ENCODE peak calls at places on chromosomes 3 and 15, in six cellular contexts. A is WERI-Rb-1, E is body of pancreas, H is pancreas, G is heart right ventricle, I is GM12865. D is an unnamed sample.

GRCh38 chr3:13013994-13014754 is 59.1 kb downstream of the IQSEC1 start:
- DNase-seq in E (no peak), I (peak; percentile 79), G (no peak), H (no peak), A (no peak), D (peak; percentile 70)

GRCh38 chr3:123295171-123295900 is 93.6 kb downstream of the SEC22A start:
- DNase-seq in I (no peak), A (no peak), E (no peak), G (no peak), H (peak; percentile 40), D (no peak)

GRCh38 chr3:69460034-69460433 is 74.1 kb upstream of the FRMD4B start:
- DNase-seq in G (no peak), E (no peak), H (no peak), A (no peak), I (no peak), D (no peak)

GRCh38 chr15:70281811-70282307 is 184.1 kb upstream of the TLE3 start:
- DNase-seq in H (no peak), G (no peak), I (peak; percentile 48), E (no peak), A (no peak), D (no peak)

GRCh38 chr3:136366289-136366688 is 116.1 kb downstream of the PCCB start:
- DNase-seq in I (no peak), A (no peak), G (no peak), H (no peak), E (no peak), D (no peak)

GRCh38 chr3:37993811-37994638 is 3.4 kb downstream of the VILL start:
- DNase-seq in E (peak; percentile 74), A (peak; percentile 82), I (peak; percentile 90), G (peak; percentile 81), H (peak; percentile 74), D (peak; percentile 84)

GRCh38 chr3:45064512-45065372 is 38.6 kb downstream of the CLEC3B start:
- DNase-seq in H (no peak), E (peak; percentile 57), A (no peak), I (no peak), G (peak; percentile 32), D (no peak)

GRCh38 chr3:40780341-40780800 is 255.6 kb downstream of the ZNF621 start:
- DNase-seq in G (peak; percentile 86), E (peak; percentile 75), H (peak; percentile 81), A (no peak), I (no peak), D (no peak)

GRCh38 chr3:52463420-52463819 is 8.0 kb downstream of the NISCH start:
- DNase-seq in G (no peak), E (no peak), I (no peak), H (no peak), A (no peak), D (no peak)

GRCh38 chr3:14948609-14949038 is 1.2 kb downstream of the NR2C2 start:
- DNase-seq in I (no peak), H (no peak), E (no peak), G (no peak), A (no peak), D (no peak)

GRCh38 chr15:62163847-62164499 is 1.1 kb downstream of the C2CD4B start:
- DNase-seq in A (peak; percentile 44), H (peak; percentile 82), I (no peak), E (no peak), G (no peak), D (peak; percentile 0)

GRCh38 chr15:66766282-66767228 is 64.5 kb downstream of the SMAD6 start:
- DNase-seq in H (no peak), G (no peak), I (no peak), A (no peak), E (no peak), D (no peak)

GRCh38 chr15:82855286-82856092 is 46.1 kb downstream of the WHAMM start:
- DNase-seq in H (no peak), A (no peak), I (no peak), E (no peak), G (peak; percentile 17), D (no peak)

GRCh38 chr15:73628976-73629854 is 4.0 kb downstream of the NPTN start:
- DNase-seq in G (no peak), I (no peak), H (no peak), E (no peak), A (no peak), D (no peak)

GRCh38 chr15:43277901-43278300 is 11.2 kb upstream of the TGM5 start:
- DNase-seq in A (no peak), G (no peak), E (no peak), H (no peak), I (no peak), D (no peak)

GRCh38 chr15:90594297-90594696 is 64.6 kb downstream of the CRTC3 start:
- DNase-seq in H (peak; percentile 62), E (peak; percentile 91), A (no peak), G (peak; percentile 72), I (peak; percentile 86), D (peak; percentile 75)

GRCh38 chr3:141754032-141754431 is 9.2 kb upstream of the GRK7 start:
- DNase-seq in A (no peak), H (no peak), E (no peak), I (no peak), G (no peak), D (no peak)

GRCh38 chr15:101044625-101045235 is 125.6 kb downstream of the LRRK1 start:
- DNase-seq in G (peak; percentile 2), A (peak; percentile 0), H (no peak), E (no peak), I (no peak), D (no peak)

GRCh38 chr3:50299929-50300680 is 900 bp upstream of the HYAL3 start:
- DNase-seq in E (peak; percentile 60), A (no peak), G (no peak), I (peak; percentile 45), H (peak; percentile 76), D (no peak)

GRCh38 chr3:79255696-79256095 is 512.1 kb downstream of the ROBO1 start:
- DNase-seq in A (no peak), I (no peak), H (no peak), E (no peak), G (no peak), D (no peak)

GRCh38 chr3:39933986-39934693 is 124.7 kb downstream of the MYRIP start:
- DNase-seq in E (no peak), A (no peak), I (no peak), G (no peak), H (no peak), D (no peak)

GRCh38 chr15:99361541-99362185 is 110.4 kb downstream of the LRRC28 start:
- DNase-seq in I (peak; percentile 19), H (no peak), A (no peak), E (no peak), G (no peak), D (no peak)

GRCh38 chr3:135248217-135248616 is 453.2 kb downstream of the EPHB1 start:
- DNase-seq in I (no peak), G (no peak), H (no peak), A (no peak), E (no peak), D (no peak)

GRCh38 chr3:135078283-135078682 is 283.2 kb downstream of the EPHB1 start:
- DNase-seq in A (no peak), G (no peak), E (no peak), I (no peak), H (no peak), D (no peak)

GRCh38 chr15:58462547-58462946 is 30.8 kb downstream of the LIPC start:
- DNase-seq in E (no peak), H (no peak), I (no peak), A (peak; percentile 58), G (no peak), D (no peak)

GRCh38 chr3:181713300-181713647 is 1.5 kb downstream of the SOX2 start:
- DNase-seq in I (no peak), A (no peak), G (no peak), H (no peak), E (no peak), D (no peak)

GRCh38 chr3:181716916-181717315 is 5.2 kb downstream of the SOX2 start:
- DNase-seq in G (no peak), H (no peak), E (no peak), A (no peak), I (no peak), D (no peak)

GRCh38 chr3:181717505-181717904 is 5.8 kb downstream of the SOX2 start:
- DNase-seq in A (no peak), I (no peak), H (no peak), G (no peak), E (no peak), D (no peak)

GRCh38 chr3:181713673-181714270 is 2.0 kb downstream of the SOX2 start:
- DNase-seq in I (no peak), A (no peak), H (no peak), G (no peak), E (no peak), D (no peak)

DNA sequence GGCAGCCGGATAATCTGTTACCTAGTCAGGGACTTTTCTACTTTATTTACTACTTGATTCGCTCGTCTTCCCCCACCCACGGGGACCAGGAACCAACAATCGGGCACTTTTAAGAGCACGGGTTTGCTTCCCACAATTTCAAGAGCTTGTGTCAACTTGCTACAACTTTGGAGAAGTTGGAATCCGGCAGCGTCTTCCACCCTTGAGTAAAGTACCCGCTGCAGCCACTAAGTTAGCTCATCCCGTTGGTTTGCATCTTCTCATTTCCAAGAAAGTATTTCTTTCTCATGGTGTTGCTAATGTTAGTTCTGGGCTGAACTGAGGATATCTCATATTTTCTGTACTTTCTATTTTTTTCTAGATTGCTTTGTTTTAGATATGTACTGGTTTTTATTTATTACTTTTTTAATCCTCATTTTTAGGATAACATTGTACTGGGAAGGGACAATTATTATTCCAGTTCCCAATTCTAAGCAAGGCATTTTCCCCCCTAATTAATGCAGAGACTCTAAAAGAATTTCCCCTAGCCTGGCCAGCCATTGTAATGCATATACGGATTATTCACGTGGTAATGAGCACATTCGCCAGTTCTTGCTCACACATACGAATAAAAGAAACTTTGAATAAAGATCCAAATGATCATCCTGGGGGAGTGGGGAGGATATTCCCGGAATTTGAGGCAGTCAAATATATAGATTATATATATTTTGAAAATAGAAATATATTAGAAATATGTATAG is 4.0 kb downstream of the SOX2 start:
- DNase-seq in H (no peak), I (no peak), A (no peak), G (no peak), E (no peak), D (peak; percentile 31)
- H3K4me3 ChIP-seq in H (no peak overlapping the region), I (no peak overlapping the region), A (no peak overlapping the region), G (no peak overlapping the region), E (no peak overlapping the region), D (no peak overlapping the region)

GRCh38 chr3:72142028-72142427 is 357.1 kb upstream of the PROK2 start:
- DNase-seq in A (no peak), E (no peak), G (no peak), I (no peak), H (no peak), D (no peak)
- TF ChIP-seq CTCF in A (no peak), E (no peak), G (no peak), I (no peak), H (no peak), D (no peak)

DNA sequence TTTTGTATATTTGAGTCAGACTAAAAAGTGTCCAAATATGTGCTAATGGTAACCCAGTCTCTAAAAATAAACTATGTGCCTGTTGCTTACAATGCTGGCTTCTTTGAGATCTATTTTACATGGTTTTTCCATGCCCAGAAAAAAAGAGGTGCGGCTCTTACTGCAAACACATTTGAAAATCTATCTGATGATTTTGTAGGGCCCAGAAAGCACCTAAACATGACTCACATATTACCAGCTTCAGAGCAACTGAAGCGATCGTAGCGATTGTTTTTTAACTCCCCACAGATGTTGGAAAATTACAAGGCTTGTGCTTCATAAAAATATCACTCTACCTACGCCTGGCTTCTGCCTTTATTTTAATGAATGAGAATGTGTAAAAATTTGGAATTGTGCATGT is 53.5 kb downstream of the SUCNR1 start:
- DNase-seq in H (no peak), A (no peak), I (no peak), G (no peak), E (no peak), D (no peak)
- H3K4me3 ChIP-seq in H (no peak overlapping the region), A (no peak overlapping the region), I (no peak overlapping the region), G (no peak overlapping the region), E (no peak overlapping the region), D (no peak overlapping the region)

GRCh38 chr3:71416868-71417267 is 166.7 kb downstream of the FOXP1 start:
- DNase-seq in E (no peak), A (no peak), G (no peak), H (no peak), I (peak; percentile 9), D (no peak)
- TF ChIP-seq CTCF in E (no peak), A (peak; percentile 35), G (no peak), H (no peak), I (no peak), D (peak; percentile 23)

D was measured in GM06990.